ENCODE peak calls at places on chromosomes 12 and 14, in ten cellular contexts. One of them, this sample, is unnamed.
A peak's percentile ranks its signal among the peaks of the same experiment; 100 is the strongest.

GRCh38 chr12:49609875-49610154 is 4.4 kb upstream of the FAM186B start:
- DNase-seq in Calu3: no peak
- DNase-seq in neural crest cell: no peak
- DNase-seq in choroid plexus epithelial cell: peak; percentile 30
- DNase-seq in AG10803: no peak
- DNase-seq in NB4: peak; percentile 38
- DNase-seq in GM06990: no peak
- DNase-seq in MCF 10A: peak; percentile 49
- DNase-seq in fibroblast of lung: no peak
- DNase-seq in astrocyte of the spinal cord: no peak
- DNase-seq in this sample: no peak

GRCh38 chr12:12835378-12836145 is 22.4 kb downstream of the DDX47 start:
- DNase-seq in Calu3: peak; percentile 71
- DNase-seq in neural crest cell: no peak
- DNase-seq in choroid plexus epithelial cell: no peak
- DNase-seq in AG10803: no peak
- DNase-seq in NB4: no peak
- DNase-seq in GM06990: no peak
- DNase-seq in MCF 10A: peak; percentile 91
- DNase-seq in fibroblast of lung: no peak
- DNase-seq in astrocyte of the spinal cord: peak; percentile 14
- DNase-seq in this sample: no peak

GRCh38 chr14:99191663-99192621 is 80.1 kb downstream of the BCL11B start:
- DNase-seq in Calu3: peak; percentile 31
- DNase-seq in neural crest cell: no peak
- DNase-seq in choroid plexus epithelial cell: peak; percentile 74
- DNase-seq in AG10803: peak; percentile 59
- DNase-seq in NB4: no peak
- DNase-seq in GM06990: no peak
- DNase-seq in MCF 10A: peak; percentile 85
- DNase-seq in fibroblast of lung: peak; percentile 60
- DNase-seq in astrocyte of the spinal cord: peak; percentile 78
- DNase-seq in this sample: no peak

GRCh38 chr12:113748707-113749432 is 217.3 kb downstream of the RBM19 start:
- DNase-seq in Calu3: no peak
- DNase-seq in neural crest cell: no peak
- DNase-seq in choroid plexus epithelial cell: no peak
- DNase-seq in AG10803: no peak
- DNase-seq in NB4: no peak
- DNase-seq in GM06990: no peak
- DNase-seq in MCF 10A: no peak
- DNase-seq in fibroblast of lung: no peak
- DNase-seq in astrocyte of the spinal cord: no peak
- DNase-seq in this sample: no peak

GRCh38 chr14:63616015-63616414 is 25.7 kb downstream of the WDR89 start:
- DNase-seq in Calu3: no peak
- DNase-seq in neural crest cell: no peak
- DNase-seq in choroid plexus epithelial cell: peak; percentile 21
- DNase-seq in AG10803: no peak
- DNase-seq in NB4: peak; percentile 47
- DNase-seq in GM06990: no peak
- DNase-seq in MCF 10A: peak; percentile 67
- DNase-seq in fibroblast of lung: peak; percentile 9
- DNase-seq in astrocyte of the spinal cord: no peak
- DNase-seq in this sample: no peak

GRCh38 chr12:176321-177181 is 37.4 kb downstream of the SLC6A12 start:
- DNase-seq in Calu3: peak; percentile 19
- DNase-seq in neural crest cell: no peak
- DNase-seq in choroid plexus epithelial cell: peak; percentile 50
- DNase-seq in AG10803: peak; percentile 57
- DNase-seq in NB4: peak; percentile 35
- DNase-seq in GM06990: no peak
- DNase-seq in MCF 10A: peak; percentile 59
- DNase-seq in fibroblast of lung: peak; percentile 29
- DNase-seq in astrocyte of the spinal cord: no peak
- DNase-seq in this sample: no peak

GRCh38 chr12:6044082-6044481 is 80.4 kb downstream of the VWF start:
- DNase-seq in Calu3: peak; percentile 41
- DNase-seq in neural crest cell: no peak
- DNase-seq in choroid plexus epithelial cell: no peak
- DNase-seq in AG10803: no peak
- DNase-seq in NB4: no peak
- DNase-seq in GM06990: no peak
- DNase-seq in MCF 10A: peak; percentile 79
- DNase-seq in fibroblast of lung: no peak
- DNase-seq in astrocyte of the spinal cord: no peak
- DNase-seq in this sample: no peak

GRCh38 chr12:52195065-52195730 is 3.4 kb upstream of the KRT80 start:
- DNase-seq in Calu3: no peak
- DNase-seq in neural crest cell: no peak
- DNase-seq in choroid plexus epithelial cell: no peak
- DNase-seq in AG10803: no peak
- DNase-seq in NB4: peak; percentile 94
- DNase-seq in GM06990: no peak
- DNase-seq in MCF 10A: no peak
- DNase-seq in fibroblast of lung: no peak
- DNase-seq in astrocyte of the spinal cord: no peak
- DNase-seq in this sample: no peak

GRCh38 chr12:28089363-28089762 is 100.9 kb upstream of the CCDC91 start:
- DNase-seq in Calu3: no peak
- DNase-seq in neural crest cell: no peak
- DNase-seq in choroid plexus epithelial cell: peak; percentile 63
- DNase-seq in AG10803: peak; percentile 29
- DNase-seq in NB4: peak; percentile 42
- DNase-seq in GM06990: no peak
- DNase-seq in MCF 10A: peak; percentile 51
- DNase-seq in fibroblast of lung: peak; percentile 17
- DNase-seq in astrocyte of the spinal cord: peak; percentile 45
- DNase-seq in this sample: no peak

GRCh38 chr14:24941719-24942118 is 108.2 kb downstream of the STXBP6 start:
- DNase-seq in Calu3: peak; percentile 15
- DNase-seq in neural crest cell: no peak
- DNase-seq in choroid plexus epithelial cell: no peak
- DNase-seq in AG10803: no peak
- DNase-seq in NB4: no peak
- DNase-seq in GM06990: no peak
- DNase-seq in MCF 10A: no peak
- DNase-seq in fibroblast of lung: no peak
- DNase-seq in astrocyte of the spinal cord: no peak
- DNase-seq in this sample: no peak

GRCh38 chr12:31622038-31622437 is 31.1 kb upstream of the DENND5B start:
- DNase-seq in Calu3: no peak
- DNase-seq in neural crest cell: no peak
- DNase-seq in choroid plexus epithelial cell: no peak
- DNase-seq in AG10803: no peak
- DNase-seq in NB4: peak; percentile 20
- DNase-seq in GM06990: no peak
- DNase-seq in MCF 10A: no peak
- DNase-seq in fibroblast of lung: no peak
- DNase-seq in astrocyte of the spinal cord: no peak
- DNase-seq in this sample: no peak

GRCh38 chr12:47576256-47576655 is 129.6 kb downstream of the RPAP3 start:
- DNase-seq in Calu3: no peak
- DNase-seq in neural crest cell: peak; percentile 20
- DNase-seq in choroid plexus epithelial cell: no peak
- DNase-seq in AG10803: no peak
- DNase-seq in NB4: no peak
- DNase-seq in GM06990: no peak
- DNase-seq in MCF 10A: no peak
- DNase-seq in fibroblast of lung: no peak
- DNase-seq in astrocyte of the spinal cord: no peak
- DNase-seq in this sample: no peak

GRCh38 chr12:65859519-65859918 is 35.2 kb downstream of the HMGA2 start:
- DNase-seq in Calu3: no peak
- DNase-seq in neural crest cell: no peak
- DNase-seq in choroid plexus epithelial cell: no peak
- DNase-seq in AG10803: no peak
- DNase-seq in NB4: no peak
- DNase-seq in GM06990: no peak
- DNase-seq in MCF 10A: no peak
- DNase-seq in fibroblast of lung: no peak
- DNase-seq in astrocyte of the spinal cord: no peak
- DNase-seq in this sample: no peak

GRCh38 chr14:68921666-68922065 is 57.4 kb downstream of the ACTN1 start:
- DNase-seq in Calu3: no peak
- DNase-seq in neural crest cell: no peak
- DNase-seq in choroid plexus epithelial cell: no peak
- DNase-seq in AG10803: no peak
- DNase-seq in NB4: no peak
- DNase-seq in GM06990: no peak
- DNase-seq in MCF 10A: no peak
- DNase-seq in fibroblast of lung: no peak
- DNase-seq in astrocyte of the spinal cord: no peak
- DNase-seq in this sample: no peak
- TF ChIP-seq CTCF in Calu3: no peak
- TF ChIP-seq CTCF in neural crest cell: no peak
- TF ChIP-seq CTCF in choroid plexus epithelial cell: peak; percentile 31
- TF ChIP-seq CTCF in AG10803: no peak
- TF ChIP-seq CTCF in NB4: no peak
- TF ChIP-seq CTCF in GM06990: no peak
- TF ChIP-seq CTCF in MCF 10A: no peak
- TF ChIP-seq CTCF in fibroblast of lung: no peak
- TF ChIP-seq CTCF in astrocyte of the spinal cord: peak; percentile 30
- TF ChIP-seq CTCF in this sample: no peak

GRCh38 chr14:70754989-70755388 is 54.3 kb downstream of the MAP3K9 start:
- DNase-seq in Calu3: peak; percentile 91
- DNase-seq in neural crest cell: no peak
- DNase-seq in choroid plexus epithelial cell: peak; percentile 60
- DNase-seq in AG10803: peak; percentile 23
- DNase-seq in NB4: no peak
- DNase-seq in GM06990: no peak
- DNase-seq in MCF 10A: peak; percentile 94
- DNase-seq in fibroblast of lung: no peak
- DNase-seq in astrocyte of the spinal cord: peak; percentile 42
- DNase-seq in this sample: no peak
- TF ChIP-seq CTCF in Calu3: no peak
- TF ChIP-seq CTCF in neural crest cell: no peak
- TF ChIP-seq CTCF in choroid plexus epithelial cell: no peak
- TF ChIP-seq CTCF in AG10803: no peak
- TF ChIP-seq CTCF in NB4: no peak
- TF ChIP-seq CTCF in GM06990: no peak
- TF ChIP-seq CTCF in MCF 10A: no peak
- TF ChIP-seq CTCF in fibroblast of lung: no peak
- TF ChIP-seq CTCF in astrocyte of the spinal cord: no peak
- TF ChIP-seq CTCF in this sample: no peak

GRCh38 chr14:100747021-100747586 is 20.4 kb downstream of the DLK1 start:
- DNase-seq in Calu3: peak; percentile 18
- DNase-seq in neural crest cell: no peak
- DNase-seq in choroid plexus epithelial cell: peak; percentile 92
- DNase-seq in AG10803: peak; percentile 98
- DNase-seq in NB4: no peak
- DNase-seq in GM06990: no peak
- DNase-seq in MCF 10A: peak; percentile 99
- DNase-seq in fibroblast of lung: peak; percentile 95
- DNase-seq in astrocyte of the spinal cord: peak; percentile 84
- DNase-seq in this sample: no peak

GRCh38 chr14:100747736-100748135 is 21.0 kb downstream of the DLK1 start:
- DNase-seq in Calu3: no peak
- DNase-seq in neural crest cell: no peak
- DNase-seq in choroid plexus epithelial cell: no peak
- DNase-seq in AG10803: no peak
- DNase-seq in NB4: no peak
- DNase-seq in GM06990: no peak
- DNase-seq in MCF 10A: no peak
- DNase-seq in fibroblast of lung: no peak
- DNase-seq in astrocyte of the spinal cord: no peak
- DNase-seq in this sample: no peak

GRCh38 chr14:100749967-100750597 is 23.4 kb downstream of the DLK1 start:
- DNase-seq in Calu3: no peak
- DNase-seq in neural crest cell: no peak
- DNase-seq in choroid plexus epithelial cell: no peak
- DNase-seq in AG10803: no peak
- DNase-seq in NB4: no peak
- DNase-seq in GM06990: no peak
- DNase-seq in MCF 10A: no peak
- DNase-seq in fibroblast of lung: no peak
- DNase-seq in astrocyte of the spinal cord: no peak
- DNase-seq in this sample: no peak

GRCh38 chr14:100748403-100748802 is 21.7 kb downstream of the DLK1 start:
- DNase-seq in Calu3: no peak
- DNase-seq in neural crest cell: no peak
- DNase-seq in choroid plexus epithelial cell: no peak
- DNase-seq in AG10803: no peak
- DNase-seq in NB4: no peak
- DNase-seq in GM06990: no peak
- DNase-seq in MCF 10A: no peak
- DNase-seq in fibroblast of lung: no peak
- DNase-seq in astrocyte of the spinal cord: no peak
- DNase-seq in this sample: no peak

DNA sequence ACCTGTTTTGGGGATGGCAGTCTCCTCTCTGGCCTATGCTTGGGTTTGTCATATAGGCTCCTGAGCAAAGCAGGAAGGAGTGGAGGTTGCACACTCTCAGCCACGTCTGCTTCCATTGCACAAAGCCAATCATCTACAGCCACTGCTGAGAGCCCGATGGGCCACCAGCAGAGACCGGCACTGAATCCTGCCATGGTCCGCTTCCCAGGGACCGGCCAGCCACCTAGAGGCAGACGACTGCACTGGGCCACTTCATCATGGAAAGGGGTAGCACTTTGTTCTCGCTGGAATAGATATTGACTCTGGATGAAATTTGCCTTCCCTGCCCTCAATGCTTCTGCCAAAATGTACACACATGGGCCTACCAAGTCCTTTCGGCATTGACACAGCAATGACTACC is 22.3 kb downstream of the DLK1 start:
- DNase-seq in Calu3: no peak
- DNase-seq in neural crest cell: no peak
- DNase-seq in choroid plexus epithelial cell: no peak
- DNase-seq in AG10803: no peak
- DNase-seq in NB4: no peak
- DNase-seq in GM06990: no peak
- DNase-seq in MCF 10A: no peak
- DNase-seq in fibroblast of lung: no peak
- DNase-seq in astrocyte of the spinal cord: no peak
- DNase-seq in this sample: no peak
- TF ChIP-seq CTCF in Calu3: no peak
- TF ChIP-seq CTCF in neural crest cell: no peak
- TF ChIP-seq CTCF in choroid plexus epithelial cell: no peak
- TF ChIP-seq CTCF in AG10803: no peak
- TF ChIP-seq CTCF in NB4: no peak
- TF ChIP-seq CTCF in GM06990: no peak
- TF ChIP-seq CTCF in MCF 10A: no peak
- TF ChIP-seq CTCF in fibroblast of lung: no peak
- TF ChIP-seq CTCF in astrocyte of the spinal cord: peak; percentile 0
- TF ChIP-seq CTCF in this sample: no peak

GRCh38 chr14:52951730-52952481 is 1.1 kb upstream of the FERMT2 start:
- DNase-seq in Calu3: peak; percentile 58
- DNase-seq in neural crest cell: no peak
- DNase-seq in choroid plexus epithelial cell: peak; percentile 92
- DNase-seq in AG10803: peak; percentile 81
- DNase-seq in NB4: peak; percentile 15
- DNase-seq in GM06990: no peak
- DNase-seq in MCF 10A: peak; percentile 80
- DNase-seq in fibroblast of lung: peak; percentile 86
- DNase-seq in astrocyte of the spinal cord: peak; percentile 86
- DNase-seq in this sample: peak; percentile 50
- TF ChIP-seq CTCF in Calu3: peak; percentile 13
- TF ChIP-seq CTCF in neural crest cell: peak; percentile 52
- TF ChIP-seq CTCF in choroid plexus epithelial cell: peak; percentile 70
- TF ChIP-seq CTCF in AG10803: peak; percentile 78
- TF ChIP-seq CTCF in NB4: no peak
- TF ChIP-seq CTCF in GM06990: no peak
- TF ChIP-seq CTCF in MCF 10A: peak; percentile 37
- TF ChIP-seq CTCF in fibroblast of lung: peak; percentile 64
- TF ChIP-seq CTCF in astrocyte of the spinal cord: peak; percentile 62
- TF ChIP-seq CTCF in this sample: peak; percentile 11

This sample was measured in GM13977.